ENCODE peak calls at places on chromosome 5, in four cellular contexts. B, Y, L and A are unnamed samples.
A peak's percentile ranks its signal among the peaks of the same experiment; 100 is the strongest.

GRCh38 chr5:105638437-105638836 is 2032.3 kb downstream of the EFNA5 start:
- DNase-seq in B (no peak), Y (no peak), L (no peak), A (no peak)

GRCh38 chr5:134427540-134428041 is 15.9 kb upstream of the CDKN2AIPNL start:
- DNase-seq in B (no peak), Y (no peak), L (no peak), A (no peak)

GRCh38 chr5:89686081-89686765 is 723.3 kb downstream of the CETN3 start:
- DNase-seq in B (no peak), Y (no peak), L (no peak), A (no peak)

GRCh38 chr5:91219803-91220371 is 163.2 kb downstream of the ARRDC3 start:
- DNase-seq in B (no peak), Y (no peak), L (peak; percentile 13), A (peak; percentile 21)

GRCh38 chr5:139406960-139407359 is 3.1 kb upstream of the SPATA24 start:
- DNase-seq in B (no peak), Y (peak; percentile 11), L (no peak), A (no peak)

GRCh38 chr5:61334224-61335196 is 2.5 kb downstream of the ZSWIM6 start:
- DNase-seq in B (no peak), Y (no peak), L (no peak), A (no peak)

GRCh38 chr5:30620481-30621085 is 572.9 kb upstream of the CDH6 start:
- DNase-seq in B (no peak), Y (no peak), L (no peak), A (no peak)

GRCh38 chr5:155726267-155726666 is 600.7 kb upstream of the SGCD start:
- DNase-seq in B (no peak), Y (no peak), L (no peak), A (peak; percentile 17)

GRCh38 chr5:178941361-178941760 is 363 bp downstream of the ZNF454 start:
- DNase-seq in B (no peak), Y (no peak), L (no peak), A (no peak)

GRCh38 chr5:102226321-102226720 is 69.8 kb downstream of the SLCO4C1 start:
- DNase-seq in B (no peak), Y (no peak), L (no peak), A (no peak)

GRCh38 chr5:42648910-42649309 is 107.7 kb upstream of the CCDC152 start:
- DNase-seq in B (no peak), Y (no peak), L (no peak), A (no peak)

GRCh38 chr5:135236951-135237791 is 161.9 kb downstream of the MACROH2A1 start:
- DNase-seq in B (no peak), Y (peak; percentile 65), L (no peak), A (no peak)

GRCh38 chr5:126414874-126415502 is 8.2 kb upstream of the GRAMD2B start:
- DNase-seq in B (no peak), Y (no peak), L (no peak), A (no peak)

GRCh38 chr5:180825768-180826525 is 23.3 kb upstream of the MGAT1 start:
- DNase-seq in B (peak; percentile 65), Y (peak; percentile 66), L (no peak), A (no peak)

GRCh38 chr5:151492729-151493128 is 45.3 kb downstream of the SLC36A1 start:
- DNase-seq in B (no peak), Y (no peak), L (no peak), A (no peak)

GRCh38 chr5:4553968-4554367 is 586.2 kb upstream of the ADAMTS16 start:
- DNase-seq in B (no peak), Y (no peak), L (no peak), A (no peak)

GRCh38 chr5:89241186-89241585 is 358.2 kb upstream of the MEF2C start:
- DNase-seq in B (no peak), Y (no peak), L (no peak), A (no peak)

GRCh38 chr5:6365142-6365976 is 13.0 kb downstream of the MED10 start:
- DNase-seq in B (no peak), Y (no peak), L (no peak), A (no peak)

GRCh38 chr5:177472460-177473441 is 683 bp downstream of the DBN1 start:
- DNase-seq in B (peak; percentile 62), Y (no peak), L (peak; percentile 34), A (peak; percentile 95)

GRCh38 chr5:149160291-149160787 is 19.0 kb downstream of the ABLIM3 start:
- DNase-seq in B (no peak), Y (no peak), L (no peak), A (no peak)

DNA sequence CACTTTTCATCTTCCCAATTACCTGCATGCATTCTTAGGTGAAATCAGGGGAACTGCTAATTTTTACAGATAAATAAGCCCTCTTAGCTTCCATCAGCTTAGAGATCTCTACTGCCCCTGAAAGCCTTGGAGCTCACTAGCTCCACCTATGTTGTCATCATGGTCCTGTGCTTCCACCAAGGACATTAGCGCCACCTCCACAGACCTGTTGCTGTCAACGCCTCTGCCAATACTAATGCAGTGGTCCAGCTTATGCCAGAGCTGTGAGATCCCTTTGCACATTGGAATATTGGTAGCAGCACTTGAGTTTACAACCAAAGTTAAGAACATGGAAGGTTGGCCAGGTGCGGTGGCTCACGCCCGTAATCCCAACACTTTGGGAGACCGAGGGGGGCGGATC is 7.7 kb upstream of the SHISAL2B start:
- DNase-seq in B (no peak), Y (no peak), L (no peak), A (no peak)
- TF ChIP-seq CTCF in B (no peak), Y (no peak), L (no peak), A (no peak)

GRCh38 chr5:27124590-27124989 is 86.2 kb upstream of the CDH9 start:
- DNase-seq in B (no peak), Y (no peak), L (no peak), A (no peak)
- TF ChIP-seq CTCF in B (no peak), Y (peak; percentile 79), L (no peak), A (peak; percentile 7)

DNA sequence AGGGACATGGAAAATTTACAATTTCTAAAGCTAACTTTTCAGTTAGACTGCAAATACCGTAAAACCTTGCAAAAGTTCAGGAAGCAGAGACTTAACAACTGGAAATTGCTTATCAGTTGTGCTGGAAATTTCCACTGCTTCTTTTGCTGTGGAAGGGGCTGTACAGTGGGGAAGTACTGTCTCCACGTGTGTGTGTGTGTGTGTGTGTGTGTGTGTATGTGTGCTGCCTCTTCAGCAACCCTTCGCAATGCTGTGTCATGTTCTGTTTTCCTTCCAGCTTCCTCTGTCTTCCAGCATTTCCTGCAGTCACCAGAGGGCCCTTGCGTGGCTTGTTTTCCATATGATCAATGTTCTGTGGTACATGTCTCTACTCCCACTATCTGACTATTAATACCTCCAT is 87.5 kb upstream of the RANBP3L start:
- DNase-seq in B (peak; percentile 13), Y (no peak), L (no peak), A (no peak)
- TF ChIP-seq CTCF in B (no peak), Y (no peak), L (no peak), A (no peak)

GRCh38 chr5:28473531-28474107 is 1435.2 kb upstream of the CDH9 start:
- DNase-seq in B (no peak), Y (no peak), L (no peak), A (no peak)
- TF ChIP-seq CTCF in B (no peak), Y (peak; percentile 89), L (no peak), A (peak; percentile 27)

DNA sequence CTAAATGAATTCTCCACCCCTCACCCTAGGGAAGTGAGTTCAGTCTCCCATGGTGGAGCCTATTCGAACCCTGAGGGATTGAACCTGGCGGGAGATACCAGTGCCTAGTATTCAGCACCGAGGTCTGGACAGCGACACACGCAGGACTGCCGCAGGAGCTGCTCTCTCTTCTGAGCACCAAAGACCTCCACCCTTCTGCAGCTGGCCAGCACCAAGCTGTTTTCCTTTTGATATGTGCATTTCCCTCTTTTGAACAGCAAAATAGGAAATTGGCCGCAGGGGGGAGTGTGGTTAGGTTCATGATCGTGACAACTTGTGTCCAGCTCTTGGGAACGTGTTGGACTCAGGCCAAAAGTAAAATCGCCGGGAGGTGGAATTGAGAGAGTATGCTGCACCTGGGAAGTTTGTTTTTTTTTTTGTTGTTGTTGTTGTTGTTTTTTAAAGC is 1.2 kb upstream of the PCSK1 start:
- DNase-seq in B (peak; percentile 57), Y (no peak), L (peak; percentile 11), A (peak; percentile 28)
- TF ChIP-seq CTCF in B (no peak), Y (no peak), L (no peak), A (no peak)

DNA sequence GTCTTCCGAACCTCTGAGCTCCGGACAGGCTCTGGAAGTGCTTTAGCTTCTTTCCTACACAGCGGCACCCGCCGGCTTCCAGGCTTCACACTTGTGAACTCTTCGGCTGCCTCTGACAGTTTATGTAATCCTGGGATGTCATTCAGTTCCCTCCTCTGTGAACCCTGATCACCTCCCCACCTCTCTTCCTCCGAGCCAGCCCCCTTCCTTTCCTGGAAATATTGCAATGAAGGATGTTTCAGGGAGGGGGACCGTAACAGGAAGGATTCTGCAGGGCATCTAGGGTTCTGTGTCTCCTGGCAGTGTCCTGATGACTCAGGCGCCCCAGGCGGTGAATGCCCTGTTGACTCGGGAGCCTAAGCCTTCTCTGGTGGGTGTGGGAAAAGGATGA is at the start of gene CD14:
- DNase-seq in B (peak; percentile 71), Y (peak; percentile 81), L (no peak), A (peak; percentile 15)
- TF ChIP-seq CTCF in B (no peak), Y (no peak), L (no peak), A (no peak)

GRCh38 chr5:78604693-78605092 is 43.9 kb downstream of the LHFPL2 start:
- DNase-seq in B (no peak), Y (no peak), L (no peak), A (no peak)
- TF ChIP-seq CTCF in B (no peak), Y (no peak), L (no peak), A (no peak)

DNA sequence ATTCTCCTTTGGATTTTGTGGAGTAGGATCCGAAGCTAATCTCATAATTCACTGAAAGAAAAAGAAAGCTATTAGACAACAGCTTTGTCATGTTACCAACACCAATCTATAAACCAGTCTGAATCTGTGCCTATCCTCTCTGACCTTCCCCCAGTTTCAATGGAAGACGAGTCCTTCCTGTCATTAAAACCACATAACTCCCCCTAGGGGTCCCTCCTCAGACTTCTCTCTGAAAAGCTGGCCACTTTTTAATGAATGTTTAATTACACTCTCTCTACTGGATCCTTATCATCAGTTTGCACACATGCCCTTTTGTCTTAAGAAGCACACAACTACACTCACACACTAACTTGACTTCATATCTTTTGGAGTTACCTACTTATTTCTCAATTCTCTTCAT is 98.0 kb upstream of the TSLP start:
- DNase-seq in B (no peak), Y (no peak), L (no peak), A (no peak)
- TF ChIP-seq CTCF in B (no peak), Y (no peak), L (no peak), A (no peak)